ENCODE peak calls at places on chromosomes 2 and 18, in seven cellular contexts. V, N, O, I, J, B and P are unnamed samples.

GRCh38 chr2:237968048-237968862 is 1.4 kb downstream of the UBE2F start:
- DNase-seq in J (no peak), N (no peak), O (peak; percentile 93), B (peak; percentile 56), V (peak; percentile 94), I (peak; percentile 30), P (no peak)

GRCh38 chr18:34611904-34612303 is 98.2 kb upstream of the DTNA start:
- DNase-seq in B (no peak), I (no peak), O (no peak), J (no peak), N (no peak), V (no peak), P (no peak)

GRCh38 chr2:165113414-165113813 is 90.4 kb downstream of the SCN3A start:
- DNase-seq in V (no peak), B (no peak), I (no peak), N (no peak), O (no peak), J (no peak), P (no peak)

GRCh38 chr18:22467760-22468553 is 50.2 kb upstream of the CTAGE1 start:
- DNase-seq in I (peak; percentile 77), B (no peak), N (no peak), O (no peak), J (no peak), V (no peak), P (no peak)

GRCh38 chr2:235533616-235534385 is 40.0 kb downstream of the AGAP1 start:
- DNase-seq in N (no peak), J (no peak), V (no peak), O (no peak), B (no peak), I (no peak), P (no peak)

GRCh38 chr2:16546128-16546754 is 119.4 kb downstream of the CYRIA start:
- DNase-seq in O (peak; percentile 58), J (peak; percentile 63), B (peak; percentile 70), I (peak; percentile 28), V (no peak), N (no peak), P (peak; percentile 55)

GRCh38 chr18:58851874-58852273 is 12.8 kb upstream of the ZNF532 start:
- DNase-seq in I (no peak), O (no peak), B (peak; percentile 71), V (no peak), J (no peak), N (no peak), P (no peak)

GRCh38 chr2:118340103-118340502 is 251.8 kb downstream of the INSIG2 start:
- DNase-seq in B (peak; percentile 59), I (no peak), J (no peak), O (no peak), V (no peak), N (no peak), P (no peak)

DNA sequence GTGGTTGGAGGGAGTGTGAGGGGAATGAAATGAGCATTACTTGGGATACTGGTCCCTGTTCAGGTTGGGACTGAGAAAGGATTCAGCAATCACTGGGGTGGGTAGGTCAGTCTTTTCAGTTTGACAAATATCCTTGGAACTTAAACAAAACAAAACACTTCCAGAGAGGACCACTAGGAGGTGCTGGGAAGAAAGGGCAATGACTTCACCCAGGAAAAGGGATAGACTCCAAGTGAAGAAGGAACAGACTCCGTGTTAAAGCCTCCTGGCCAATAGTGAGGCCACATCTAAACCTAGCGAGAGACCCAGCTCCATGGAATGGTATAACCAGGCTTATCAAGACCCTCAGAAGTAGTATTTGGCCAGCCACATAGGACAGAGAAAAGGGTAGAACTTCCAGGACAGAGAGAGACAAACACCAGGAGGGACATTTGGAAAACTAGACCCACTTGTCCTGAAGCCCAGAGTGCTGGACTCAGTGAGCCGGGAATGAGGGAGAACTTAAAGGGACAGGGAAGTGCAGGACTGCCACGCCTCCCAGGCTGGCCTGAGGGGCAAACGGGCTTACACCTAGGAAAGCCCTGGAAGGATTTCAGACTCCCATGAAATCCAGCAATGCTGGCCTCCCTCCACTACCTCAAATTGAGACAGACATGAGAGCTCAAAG is 19.6 kb upstream of the KCNG3 start:
- DNase-seq in J (peak; percentile 15), O (peak; percentile 65), N (no peak), I (peak; percentile 50), B (peak; percentile 83), V (peak; percentile 38), P (peak; percentile 52)
- TF ChIP-seq CTCF in J (peak; percentile 50), O (peak; percentile 74), N (no peak), I (peak; percentile 60), B (peak; percentile 86), V (peak; percentile 31), P (peak; percentile 68)

GRCh38 chr2:168612719-168613118 is 156.6 kb downstream of the CERS6 start:
- DNase-seq in O (no peak), V (no peak), B (no peak), I (no peak), J (no peak), N (no peak), P (no peak)

GRCh38 chr2:168611091-168611490 is 155.0 kb downstream of the CERS6 start:
- DNase-seq in O (no peak), B (no peak), J (no peak), V (no peak), N (no peak), I (no peak), P (no peak)

GRCh38 chr2:168613510-168613909 is 157.4 kb downstream of the CERS6 start:
- DNase-seq in B (no peak), O (no peak), V (no peak), N (no peak), J (no peak), I (no peak), P (no peak)

GRCh38 chr2:168611896-168612650 is 156.0 kb downstream of the CERS6 start:
- DNase-seq in B (no peak), J (no peak), V (no peak), N (no peak), O (no peak), I (no peak), P (no peak)

DNA sequence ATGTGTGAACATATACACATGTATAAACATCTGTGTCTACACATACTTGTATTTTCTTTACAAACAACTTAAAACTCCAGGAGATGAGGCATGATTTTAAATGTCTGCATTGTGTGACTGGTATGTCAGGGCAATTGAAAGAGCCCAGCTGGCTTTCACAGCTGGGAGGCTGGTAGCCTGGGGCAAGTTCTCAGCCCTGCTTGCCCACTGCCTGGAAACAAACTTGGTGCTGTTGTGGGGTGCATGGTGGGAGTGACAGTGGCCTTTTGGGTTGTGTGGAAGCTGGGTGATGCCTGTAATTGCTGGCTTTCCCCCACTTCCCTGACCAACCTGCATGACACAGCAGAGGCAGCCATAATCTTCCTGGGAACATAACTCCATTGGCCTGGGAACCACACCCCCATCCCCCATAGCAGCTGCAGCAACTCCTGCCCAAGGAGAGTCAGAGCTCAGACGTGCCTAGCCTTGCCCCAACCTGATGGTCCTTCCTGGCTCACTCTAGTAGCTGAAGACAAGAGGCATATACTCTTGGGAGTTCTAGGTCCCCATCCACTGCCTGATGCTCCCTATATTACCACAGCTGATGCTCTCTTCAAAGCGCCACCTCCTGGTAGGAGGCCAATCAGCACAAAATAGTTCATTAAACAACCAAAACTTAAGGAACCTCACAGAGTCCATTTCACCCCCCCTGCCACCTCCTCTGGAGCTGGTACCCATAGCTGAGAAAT is 158.4 kb downstream of the CERS6 start:
- DNase-seq in O (peak; percentile 23), N (no peak), B (peak; percentile 64), V (no peak), I (no peak), J (no peak), P (no peak)
- TF ChIP-seq CTCF in O (peak; percentile 37), N (no peak), B (peak; percentile 61), V (no peak), I (no peak), J (no peak), P (peak; percentile 27)

GRCh38 chr2:64978514-64979268 is 10.5 kb upstream of the SLC1A4 start:
- DNase-seq in N (no peak), J (no peak), O (peak; percentile 56), I (no peak), V (no peak), B (no peak), P (no peak)
- TF ChIP-seq CTCF in N (no peak), J (no peak), O (peak; percentile 35), I (peak; percentile 27), V (no peak), B (peak; percentile 55), P (peak; percentile 11)

DNA sequence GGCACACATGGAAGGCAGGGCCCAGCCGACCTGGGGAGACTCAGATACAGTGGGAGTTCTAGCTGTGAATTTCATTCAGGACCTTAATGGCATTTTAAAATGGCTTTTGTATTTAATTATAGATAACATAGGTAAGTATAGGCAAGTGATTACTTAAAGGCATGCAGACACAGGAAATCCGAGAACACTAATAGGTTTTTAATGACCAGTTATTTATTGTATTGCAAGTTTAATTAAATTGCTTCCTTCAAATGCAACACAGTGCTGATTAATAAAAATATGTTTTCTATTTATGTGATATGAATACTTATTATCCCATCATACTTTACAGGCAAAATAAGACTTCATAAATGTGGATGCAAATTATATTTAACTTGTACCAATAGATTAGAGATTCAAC is 19.7 kb upstream of the SH3RF3 start:
- DNase-seq in I (no peak), V (no peak), B (no peak), N (no peak), J (no peak), O (no peak), P (no peak)
- TF ChIP-seq CTCF in I (no peak), V (no peak), B (no peak), N (no peak), J (no peak), O (no peak), P (no peak)

GRCh38 chr2:10188211-10188610 is 65.7 kb downstream of the RRM2 start:
- DNase-seq in J (no peak), O (peak; percentile 42), V (no peak), B (peak; percentile 71), I (no peak), N (no peak), P (peak; percentile 28)
- TF ChIP-seq CTCF in J (peak; percentile 50), O (peak; percentile 27), V (no peak), B (peak; percentile 89), I (peak; percentile 12), N (no peak), P (peak; percentile 51)

DNA sequence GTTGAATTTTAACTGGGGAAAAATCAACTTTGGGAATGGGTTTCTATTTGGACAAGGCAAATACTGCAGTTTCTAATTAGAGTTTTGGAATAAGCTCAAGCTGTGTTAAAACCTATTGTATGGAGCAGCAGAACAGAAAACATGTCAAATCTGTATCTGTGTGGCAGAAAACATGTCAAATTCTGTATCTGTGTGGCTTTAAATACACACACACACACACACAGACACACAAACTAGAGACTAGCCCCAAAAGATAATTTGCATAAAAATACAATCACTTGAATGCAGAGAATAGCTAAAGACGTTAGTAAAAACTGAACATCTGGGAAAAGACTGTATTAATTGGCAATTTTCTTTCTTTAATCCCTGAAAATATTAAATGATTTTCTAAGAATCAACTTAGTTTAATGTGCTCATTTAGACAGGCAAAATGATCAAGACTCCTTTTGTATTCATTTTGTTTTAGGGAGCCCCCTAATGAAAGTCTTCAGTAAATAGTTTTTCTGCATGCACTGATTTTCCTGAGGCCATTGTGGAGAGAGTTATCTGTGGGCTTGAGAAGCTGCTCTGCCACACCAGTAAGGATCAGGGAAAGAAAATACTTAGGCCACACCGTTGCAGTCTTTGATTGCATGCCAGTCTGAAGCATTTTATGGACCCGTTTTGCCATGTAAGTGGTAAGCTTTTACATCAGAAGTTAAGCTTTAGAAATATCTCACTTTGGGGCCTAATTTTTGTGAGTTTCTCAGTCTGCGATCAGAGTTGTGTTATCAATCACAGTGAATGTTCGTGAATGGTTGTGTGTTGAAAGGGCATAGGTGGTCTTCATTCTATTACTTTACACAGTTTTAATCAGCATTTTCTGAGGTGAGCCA is 2.2 kb downstream of the SPATS2L start:
- DNase-seq in O (no peak), N (no peak), B (no peak), V (no peak), J (no peak), I (no peak), P (no peak)
- TF ChIP-seq CTCF in O (no peak), N (no peak), B (no peak), V (no peak), J (no peak), I (no peak), P (no peak)